ENCODE peak calls at places on chromosome 1, in five cellular contexts. Z is A549, W is AG04450, T is lung, N is thoracic aorta. I is an unnamed sample.

GRCh38 chr1:205672929-205673328 is 7.4 kb downstream of the SLC45A3 start:
- DNase-seq in Z (no peak), W (no peak), T (no peak), N (no peak), I (no peak)

GRCh38 chr1:161131721-161132409 is 602 bp downstream of the DEDD start:
- DNase-seq in Z (no peak), W (no peak), T (no peak), N (no peak), I (peak; percentile 33)

GRCh38 chr1:89616844-89617627 is 15.9 kb upstream of the LRRC8C start:
- DNase-seq in Z (no peak), W (no peak), T (no peak), N (no peak), I (no peak)

GRCh38 chr1:174659823-174660222 is 212.1 kb downstream of the GPR52 start:
- DNase-seq in Z (no peak), W (no peak), T (no peak), N (no peak), I (peak; percentile 2)

GRCh38 chr1:35790670-35791069 is 17.1 kb upstream of the AGO4 start:
- DNase-seq in Z (no peak), W (no peak), T (no peak), N (no peak), I (no peak)

GRCh38 chr1:54883349-54884102 is 3.5 kb downstream of the DHCR24 start:
- DNase-seq in Z (no peak), W (no peak), T (peak; percentile 53), N (no peak), I (no peak)

GRCh38 chr1:92291372-92291999 is 7.3 kb downstream of the GLMN start:
- DNase-seq in Z (peak; percentile 57), W (peak; percentile 44), T (no peak), N (no peak), I (peak; percentile 56)

GRCh38 chr1:21149862-21150432 is 26.8 kb downstream of the EIF4G3 start:
- DNase-seq in Z (peak; percentile 52), W (peak; percentile 83), T (no peak), N (no peak), I (peak; percentile 98)

GRCh38 chr1:201217146-201217545 is 26.5 kb downstream of the IGFN1 start:
- DNase-seq in Z (no peak), W (no peak), T (no peak), N (no peak), I (no peak)

GRCh38 chr1:179329862-179330261 is 35.9 kb upstream of the AXDND1 start:
- DNase-seq in Z (no peak), W (no peak), T (no peak), N (no peak), I (no peak)

GRCh38 chr1:7535934-7536878 is 234.9 kb upstream of the VAMP3 start:
- DNase-seq in Z (no peak), W (no peak), T (no peak), N (no peak), I (no peak)

GRCh38 chr1:22122273-22123070 is 20.4 kb downstream of the WNT4 start:
- DNase-seq in Z (no peak), W (no peak), T (no peak), N (no peak), I (no peak)

GRCh38 chr1:21922103-21923014 is 14.8 kb downstream of the HSPG2 start:
- DNase-seq in Z (no peak), W (no peak), T (no peak), N (no peak), I (no peak)

GRCh38 chr1:30936541-30937171 is 28.1 kb upstream of the SDC3 start:
- DNase-seq in Z (no peak), W (no peak), T (no peak), N (no peak), I (no peak)
- TF ChIP-seq CTCF in Z (no peak), W (no peak), T (no peak), N (no peak), I (no peak)

DNA sequence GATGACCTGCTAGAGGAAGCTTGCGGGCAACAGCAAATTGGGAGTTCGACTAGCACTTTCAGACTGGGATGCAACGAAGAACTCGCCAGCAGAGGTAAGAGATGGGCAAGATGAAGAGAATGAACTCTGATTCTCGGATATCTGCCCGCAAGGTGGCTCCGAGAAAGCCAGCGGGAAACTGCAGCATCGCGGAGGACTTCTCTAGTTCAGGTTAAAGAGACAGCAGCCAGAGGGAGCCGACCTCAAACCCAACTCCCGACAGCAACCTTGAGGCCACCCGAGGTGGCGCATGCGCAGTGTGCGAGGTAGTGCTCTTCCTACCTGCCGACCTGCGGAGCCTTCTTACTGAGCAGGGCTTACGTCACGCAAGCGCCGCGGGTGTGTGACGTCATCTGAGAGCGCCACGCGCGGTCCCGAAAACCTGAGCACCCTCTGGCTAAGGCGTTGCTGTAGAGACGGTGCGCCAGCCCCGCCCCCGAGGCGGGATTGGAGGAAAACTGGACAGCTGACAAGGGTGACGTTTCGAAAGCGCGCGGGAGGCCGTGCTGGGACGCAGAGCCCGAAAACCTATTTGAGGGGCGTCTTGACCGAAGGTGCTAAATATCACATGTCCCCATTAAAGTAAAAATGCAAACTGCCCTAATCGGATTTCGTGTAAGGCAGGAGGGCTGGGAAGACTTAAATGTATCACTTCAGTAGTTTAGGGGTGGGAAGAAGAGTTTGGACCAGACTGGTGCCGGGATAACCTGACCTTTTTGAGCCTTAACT is 110.5 kb upstream of the SLC25A33 start:
- DNase-seq in Z (peak; percentile 99), W (peak; percentile 96), T (peak; percentile 99), N (peak; percentile 95), I (peak; percentile 98)
- TF ChIP-seq CTCF in Z (no peak), W (no peak), T (no peak), N (no peak), I (no peak)

GRCh38 chr1:185398599-185398998 is 81.6 kb upstream of the IVNS1ABP start:
- DNase-seq in Z (no peak), W (no peak), T (no peak), N (no peak), I (no peak)

GRCh38 chr1:185398022-185398421 is 81.0 kb upstream of the IVNS1ABP start:
- DNase-seq in Z (no peak), W (no peak), T (no peak), N (no peak), I (no peak)

GRCh38 chr1:185396126-185396525 is 79.1 kb upstream of the IVNS1ABP start:
- DNase-seq in Z (no peak), W (no peak), T (no peak), N (no peak), I (no peak)

GRCh38 chr1:185400057-185400456 is 83.0 kb upstream of the IVNS1ABP start:
- DNase-seq in Z (no peak), W (peak; percentile 24), T (no peak), N (no peak), I (peak; percentile 60)

DNA sequence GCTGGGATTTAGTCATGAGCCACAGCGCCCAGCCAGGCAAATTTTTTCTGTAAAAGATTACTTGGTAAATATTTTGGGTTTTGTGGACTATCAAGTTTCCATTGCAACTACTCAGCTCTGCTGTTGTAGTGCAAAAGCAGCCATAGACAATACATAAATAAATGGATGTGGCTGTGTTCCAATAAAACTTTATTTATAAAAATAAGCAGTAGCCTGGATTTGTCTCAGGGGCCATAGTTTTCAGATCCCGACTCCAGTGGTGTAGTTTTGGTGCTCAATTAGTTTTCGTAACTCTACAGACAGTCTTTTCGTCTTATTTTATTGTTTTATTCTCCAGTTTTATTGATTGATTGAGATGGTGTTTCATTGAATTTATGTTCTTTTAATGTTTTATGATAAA is 80.1 kb upstream of the IVNS1ABP start:
- DNase-seq in Z (no peak), W (no peak), T (no peak), N (no peak), I (no peak)
- TF ChIP-seq CTCF in Z (no peak), W (no peak), T (no peak), N (no peak), I (no peak)

GRCh38 chr1:195608883-195609282 is 999.4 kb downstream of the KCNT2 start:
- DNase-seq in Z (no peak), W (no peak), T (no peak), N (no peak), I (no peak)
- TF ChIP-seq CTCF in Z (no peak), W (peak; percentile 15), T (no peak), N (no peak), I (peak; percentile 52)

GRCh38 chr1:37006132-37006868 is 28.0 kb downstream of the GRIK3 start:
- DNase-seq in Z (no peak), W (no peak), T (no peak), N (no peak), I (no peak)

GRCh38 chr1:37001697-37002096 is 32.6 kb downstream of the GRIK3 start:
- DNase-seq in Z (no peak), W (no peak), T (no peak), N (no peak), I (no peak)

GRCh38 chr1:37002898-37003297 is 31.4 kb downstream of the GRIK3 start:
- DNase-seq in Z (no peak), W (no peak), T (no peak), N (no peak), I (no peak)
- TF ChIP-seq CTCF in Z (no peak), W (no peak), T (no peak), N (no peak), I (no peak)

I was measured in HFFc6.